ENCODE peak calls at places on chromosomes 5 and 9, in five cellular contexts. Q, B, E, T and M are unnamed samples.

GRCh38 chr5:171986772-171987171 is 19.7 kb downstream of the FBXW11 start:
- DNase-seq in B (no peak), Q (no peak), T (no peak), E (no peak), M (no peak)

GRCh38 chr5:32443145-32443540 is 1.4 kb downstream of the ZFR start:
- DNase-seq in B (no peak), E (no peak), T (peak; percentile 26), Q (peak; percentile 10), M (peak; percentile 50)

GRCh38 chr9:17472126-17472525 is 106.7 kb upstream of the SH3GL2 start:
- DNase-seq in E (no peak), B (no peak), T (no peak), Q (no peak), M (no peak)

GRCh38 chr9:126722252-126722921 is 82.5 kb upstream of the ZBTB43 start:
- DNase-seq in T (peak; percentile 40), E (peak; percentile 91), B (no peak), Q (peak; percentile 74), M (peak; percentile 72)

GRCh38 chr5:58090704-58091103 is 369.2 kb downstream of the PLK2 start:
- DNase-seq in E (no peak), T (no peak), B (no peak), Q (no peak), M (no peak)

GRCh38 chr9:5292141-5292540 is 12.4 kb downstream of the RLN2 start:
- DNase-seq in Q (no peak), T (no peak), B (peak; percentile 2), E (no peak), M (no peak)

GRCh38 chr9:127853312-127854168 is 918 bp downstream of the ENG start:
- DNase-seq in B (no peak), T (peak; percentile 44), E (no peak), Q (peak; percentile 16), M (peak; percentile 68)

GRCh38 chr9:107276966-107277710 is 5.9 kb upstream of the RAD23B start:
- DNase-seq in Q (no peak), T (peak; percentile 54), B (peak; percentile 20), E (no peak), M (peak; percentile 61)

GRCh38 chr9:118268046-118268445 is 563.8 kb downstream of the TLR4 start:
- DNase-seq in E (no peak), Q (no peak), T (no peak), B (no peak), M (no peak)

GRCh38 chr5:160021818-160022446 is 13.0 kb downstream of the TTC1 start:
- DNase-seq in Q (no peak), E (peak; percentile 54), T (peak; percentile 62), B (peak; percentile 23), M (peak; percentile 75)

GRCh38 chr9:101508203-101508602 is 25.4 kb upstream of the RNF20 start:
- DNase-seq in B (no peak), Q (no peak), E (no peak), T (peak; percentile 44), M (peak; percentile 17)

GRCh38 chr5:76715734-76716455 is at the start of gene F2R:
- DNase-seq in T (peak; percentile 36), E (no peak), Q (peak; percentile 68), B (peak; percentile 21), M (peak; percentile 72)

GRCh38 chr9:113499153-113499875 is 35.8 kb downstream of the RGS3 start:
- DNase-seq in T (no peak), E (no peak), B (no peak), Q (no peak), M (no peak)

GRCh38 chr5:177496111-177497010 is 1.0 kb downstream of the PDLIM7 start:
- DNase-seq in Q (no peak), T (peak; percentile 84), B (peak; percentile 91), E (no peak), M (peak; percentile 92)

GRCh38 chr5:139903805-139904565 is 108.4 kb downstream of the PSD2 start:
- DNase-seq in Q (no peak), E (no peak), B (no peak), T (peak; percentile 44), M (peak; percentile 61)

GRCh38 chr9:89738137-89738932 is 133.5 kb downstream of the GADD45G start:
- DNase-seq in E (no peak), Q (no peak), T (no peak), B (no peak), M (no peak)

GRCh38 chr9:134272302-134273023 is 53.8 kb upstream of the RXRA start:
- DNase-seq in Q (no peak), B (no peak), E (no peak), T (no peak), M (no peak)

GRCh38 chr9:72292874-72293607 is 72.0 kb downstream of the ZFAND5 start:
- DNase-seq in Q (peak; percentile 18), T (peak; percentile 7), E (no peak), B (peak; percentile 98), M (peak; percentile 13)

GRCh38 chr5:171826132-171826531 is 40.5 kb downstream of the SMIM23 start:
- DNase-seq in Q (no peak), B (no peak), T (no peak), E (no peak), M (no peak)

GRCh38 chr9:120891255-120891954 is 14.4 kb upstream of the PHF19 start:
- DNase-seq in B (no peak), E (no peak), T (no peak), Q (no peak), M (no peak)

GRCh38 chr5:93421987-93422391 is 159.0 kb downstream of the NR2F1-AS1 start:
- DNase-seq in T (no peak), Q (no peak), B (no peak), E (no peak), M (no peak)

GRCh38 chr5:15768936-15769335 is 269.0 kb downstream of the FBXL7 start:
- DNase-seq in T (no peak), E (no peak), B (no peak), Q (no peak), M (no peak)

GRCh38 chr9:86246752-86247161 is 12.7 kb downstream of the C9orf153 start:
- DNase-seq in Q (no peak), B (no peak), T (no peak), E (no peak), M (peak; percentile 24)

GRCh38 chr5:4058899-4059298 is 463.3 kb downstream of the IRX1 start:
- DNase-seq in T (no peak), B (no peak), Q (no peak), E (no peak), M (no peak)

GRCh38 chr5:32777733-32778132 is 66.6 kb downstream of the NPR3 start:
- DNase-seq in B (peak; percentile 43), T (no peak), Q (no peak), E (no peak), M (no peak)

GRCh38 chr5:78162253-78162862 is 132.1 kb downstream of the AP3B1 start:
- DNase-seq in Q (no peak), B (peak; percentile 1), T (peak; percentile 3), E (peak; percentile 59), M (peak; percentile 8)

GRCh38 chr5:173919443-173919842 is 31.3 kb downstream of the CPEB4 start:
- DNase-seq in T (no peak), Q (no peak), B (no peak), E (no peak), M (no peak)

GRCh38 chr9:91803143-91803940 is 146.7 kb downstream of the ROR2 start:
- DNase-seq in T (peak; percentile 61), Q (no peak), E (no peak), B (peak; percentile 27), M (peak; percentile 56)

GRCh38 chr5:174843263-174844250 is 119.2 kb downstream of the MSX2 start:
- DNase-seq in B (no peak), Q (no peak), T (no peak), E (no peak), M (no peak)

GRCh38 chr5:149636861-149637246 is 55.6 kb downstream of the ARHGEF37 start:
- DNase-seq in Q (peak; percentile 9), E (peak; percentile 46), T (peak; percentile 80), B (no peak), M (peak; percentile 84)

GRCh38 chr5:136311999-136312398 is 53.3 kb downstream of the TRPC7 start:
- DNase-seq in Q (no peak), T (no peak), E (no peak), B (no peak), M (no peak)

GRCh38 chr5:148060309-148060708 is 3.5 kb upstream of the SPINK5 start:
- DNase-seq in E (no peak), T (no peak), Q (no peak), B (no peak), M (no peak)

GRCh38 chr9:116154976-116155699 is 1.5 kb downstream of the PAPPA start:
- DNase-seq in T (no peak), Q (no peak), B (no peak), E (no peak), M (peak; percentile 45)

GRCh38 chr5:17796757-17797398 is 162.6 kb downstream of the TAF11L14 start:
- DNase-seq in E (no peak), T (no peak), Q (no peak), B (no peak), M (no peak)

GRCh38 chr9:17204611-17205165 is 69.8 kb downstream of the CNTLN start:
- DNase-seq in Q (no peak), E (no peak), B (no peak), T (no peak), M (no peak)